ENCODE peak calls at places on chromosomes 12 and 14, in five cellular contexts. Z is transverse colon, W is GM12878, R is upper lobe of left lung, L is prostate gland. V is an unnamed sample.

GRCh38 chr14:81384900-81385299 is 15.2 kb downstream of the STON2 start:
- DNase-seq in Z (no peak), W (no peak), R (no peak), L (no peak), V (no peak)

GRCh38 chr12:123075591-123076171 is 75.2 kb downstream of the PITPNM2 start:
- DNase-seq in Z (peak), W (no peak), R (peak), L (peak), V (no peak)

GRCh38 chr14:45249847-45250575 is 3.0 kb downstream of the MIS18BP1 start:
- DNase-seq in Z (no peak), W (no peak), R (no peak), L (no peak), V (no peak)

GRCh38 chr12:96828169-96828789 is 78.8 kb upstream of the NEDD1 start:
- DNase-seq in Z (no peak), W (no peak), R (no peak), L (no peak), V (no peak)

GRCh38 chr12:90211017-90211416 is 502.4 kb upstream of the ATP2B1 start:
- DNase-seq in Z (no peak), W (no peak), R (no peak), L (no peak), V (no peak)

GRCh38 chr14:97185186-97185585 is 388.0 kb downstream of the VRK1 start:
- DNase-seq in Z (no peak), W (no peak), R (no peak), L (no peak), V (no peak)

GRCh38 chr12:32836710-32837109 is 59.9 kb downstream of the PKP2 start:
- DNase-seq in Z (no peak), W (no peak), R (no peak), L (no peak), V (no peak)

GRCh38 chr12:47356129-47356622 is 276.4 kb upstream of the AMIGO2 start:
- DNase-seq in Z (no peak), W (peak), R (no peak), L (no peak), V (peak)

GRCh38 chr14:50001999-50002925 is 109.4 kb downstream of the ARF6 start:
- DNase-seq in Z (peak), W (peak), R (peak), L (no peak), V (no peak)

GRCh38 chr14:57066887-57067513 is 201.7 kb downstream of the EXOC5 start:
- DNase-seq in Z (peak), W (no peak), R (peak), L (peak), V (no peak)

GRCh38 chr12:104083769-104084475 is 19.6 kb downstream of the HCFC2 start:
- DNase-seq in Z (no peak), W (peak), R (no peak), L (no peak), V (peak)

GRCh38 chr12:78210894-78211302 is 380.2 kb downstream of the NAV3 start:
- DNase-seq in Z (no peak), W (no peak), R (peak), L (no peak), V (no peak)

GRCh38 chr12:112894128-112894527 is 12.6 kb upstream of the OAS1 start:
- DNase-seq in Z (no peak), W (no peak), R (no peak), L (no peak), V (no peak)

GRCh38 chr12:131085125-131085815 is 131.6 kb downstream of the ADGRD1 start:
- DNase-seq in Z (no peak), W (no peak), R (peak), L (no peak), V (no peak)

GRCh38 chr12:12718853-12719252 is 1.7 kb downstream of the CDKN1B start:
- DNase-seq in Z (no peak), W (no peak), R (no peak), L (no peak), V (no peak)

GRCh38 chr12:92608418-92609091 is 94.2 kb upstream of the PLEKHG7 start:
- DNase-seq in Z (no peak), W (peak), R (no peak), L (no peak), V (no peak)

GRCh38 chr14:79134346-79134745 is 964.2 kb downstream of the NRXN3 start:
- DNase-seq in Z (no peak), W (no peak), R (no peak), L (no peak), V (no peak)

GRCh38 chr12:62613092-62613491 is 146.5 kb downstream of the MON2 start:
- DNase-seq in Z (no peak), W (no peak), R (no peak), L (no peak), V (no peak)

GRCh38 chr14:31990959-31991541 is 86.1 kb upstream of the ARHGAP5 start:
- DNase-seq in Z (no peak), W (no peak), R (no peak), L (no peak), V (no peak)

GRCh38 chr12:101785671-101786070 is 45.1 kb downstream of the GNPTAB start:
- DNase-seq in Z (no peak), W (no peak), R (no peak), L (no peak), V (no peak)

GRCh38 chr14:37588667-37588955 is 6.4 kb downstream of the FOXA1 start:
- DNase-seq in Z (peak), W (no peak), R (no peak), L (peak), V (no peak)

GRCh38 chr14:76647699-76648298 is 113.5 kb upstream of the VASH1 start:
- DNase-seq in Z (peak), W (no peak), R (no peak), L (peak), V (peak)

GRCh38 chr12:120098756-120099470 is 17.6 kb downstream of the RAB35 start:
- DNase-seq in Z (no peak), W (no peak), R (no peak), L (no peak), V (no peak)

GRCh38 chr14:23492618-23493272 is 23.2 kb downstream of the NGDN start:
- DNase-seq in Z (no peak), W (no peak), R (no peak), L (no peak), V (no peak)

GRCh38 chr12:106113042-106113441 is 25.7 kb downstream of the NUAK1 start:
- DNase-seq in Z (no peak), W (peak), R (no peak), L (no peak), V (no peak)

GRCh38 chr14:67517083-67517482 is 16.0 kb upstream of the PLEKHH1 start:
- DNase-seq in Z (peak), W (no peak), R (no peak), L (peak), V (no peak)

GRCh38 chr14:101322223-101322622 is 239.1 kb upstream of the DIO3 start:
- DNase-seq in Z (no peak), W (no peak), R (no peak), L (no peak), V (no peak)

GRCh38 chr14:65501328-65501727 is 88.8 kb downstream of the FUT8 start:
- DNase-seq in Z (no peak), W (peak), R (no peak), L (no peak), V (no peak)
- TF ChIP-seq POLR2AphosphoS5 in Z (no peak), W (no peak), R (no peak), L (no peak), V (no peak)

GRCh38 chr14:105093426-105094192 is 28.4 kb upstream of the GPR132 start:
- DNase-seq in Z (peak), W (peak), R (peak), L (peak), V (peak)
- TF ChIP-seq POLR2A in Z (peak), W (peak), R (no peak), L (peak), V (no peak)

GRCh38 chr12:76455582-76456345 is 103.8 kb downstream of the OSBPL8 start:
- DNase-seq in Z (no peak), W (peak), R (no peak), L (peak), V (no peak)
- TF ChIP-seq POLR2AphosphoS5 in Z (no peak), W (no peak), R (no peak), L (peak), V (no peak)

GRCh38 chr12:11649413-11650278 is at the start of gene ETV6:
- DNase-seq in Z (peak), W (peak), R (peak), L (peak), V (peak)

GRCh38 chr12:11651377-11651776 is 1.9 kb downstream of the ETV6 start:
- DNase-seq in Z (no peak), W (no peak), R (no peak), L (no peak), V (no peak)

GRCh38 chr12:11650279-11650696 is 814 bp downstream of the ETV6 start:
- DNase-seq in Z (peak), W (no peak), R (peak), L (peak), V (no peak)

GRCh38 chr12:11650697-11651281 is 1.3 kb downstream of the ETV6 start:
- DNase-seq in Z (peak), W (peak), R (peak), L (no peak), V (no peak)

GRCh38 chr12:11648514-11649412 is 711 bp upstream of the ETV6 start:
- DNase-seq in Z (peak), W (peak), R (peak), L (peak), V (peak)
- TF ChIP-seq POLR2A in Z (peak), W (peak), R (no peak), L (peak), V (peak)

DNA sequence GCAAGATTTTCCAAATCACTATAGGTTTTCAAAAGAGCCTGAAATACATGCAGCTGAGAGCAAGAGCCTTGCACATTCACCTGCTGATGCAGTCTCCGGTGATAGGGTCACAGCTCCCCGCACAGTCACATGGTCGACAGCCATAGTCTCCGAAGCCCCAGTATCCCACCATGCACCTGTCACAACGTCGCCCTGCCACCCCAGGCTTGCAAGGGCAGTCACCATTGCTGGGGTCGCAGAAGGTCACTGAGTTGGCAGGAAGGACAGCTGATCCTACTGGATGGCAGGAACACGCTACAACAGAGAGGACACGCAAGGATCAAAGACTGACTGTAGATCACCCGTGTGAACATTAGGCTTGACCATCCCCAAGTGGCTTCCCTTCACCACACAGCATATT is 107.1 kb downstream of the NTN4 start:
- DNase-seq in Z (no peak), W (no peak), R (no peak), L (no peak), V (no peak)
- TF ChIP-seq POLR2AphosphoS5 in Z (no peak), W (no peak), R (no peak), L (no peak), V (no peak)

DNA sequence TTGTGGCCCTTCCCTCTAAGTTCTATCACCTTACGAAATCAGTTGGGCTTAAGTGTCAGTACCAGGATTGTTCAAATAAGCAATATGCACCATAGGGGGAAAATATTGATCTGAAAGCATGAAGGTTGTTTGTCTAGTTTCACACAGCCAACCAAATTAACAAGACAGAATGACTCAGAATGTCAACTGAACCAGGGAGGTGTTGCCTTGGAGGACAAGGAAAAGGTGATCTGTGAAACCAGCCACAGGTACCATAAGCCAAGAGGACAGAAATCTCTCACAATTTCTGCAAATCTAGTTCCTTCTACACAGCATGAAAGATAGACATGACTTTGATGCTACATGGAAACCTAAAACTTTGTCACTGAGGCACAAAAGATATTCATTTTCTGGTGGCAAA is 297.9 kb downstream of the BCL11B start:
- DNase-seq in Z (no peak), W (no peak), R (no peak), L (no peak), V (no peak)
- TF ChIP-seq POLR2A in Z (no peak), W (no peak), R (no peak), L (no peak), V (no peak)

V was measured in GM12891.